ENCODE peak calls at places on chromosomes 3 and 15, in four cellular contexts. W is A673, J is foreskin fibroblast, P is cardiac muscle cell. M is an unnamed sample.
A peak's percentile ranks its signal among the peaks of the same experiment; 100 is the strongest.

GRCh38 chr3:127485396-127486170 is 105.0 kb downstream of the TPRA1 start:
- DNase-seq in P (no peak), J (no peak), W (no peak), M (no peak)

GRCh38 chr3:8561365-8561764 is 59.7 kb downstream of the LMCD1 start:
- DNase-seq in P (no peak), J (no peak), W (no peak), M (no peak)

GRCh38 chr3:119235151-119235550 is 5.5 kb downstream of the B4GALT4 start:
- DNase-seq in P (no peak), J (no peak), W (no peak), M (peak; percentile 55)

GRCh38 chr3:72413228-72413627 is 435.0 kb downstream of the SHQ1 start:
- DNase-seq in P (no peak), W (no peak), J (peak; percentile 46), M (no peak)

GRCh38 chr3:197082871-197083270 is 53.3 kb upstream of the MELTF start:
- DNase-seq in W (no peak), P (no peak), J (peak; percentile 9), M (no peak)

GRCh38 chr3:128984596-128984995 is 9.3 kb downstream of the CFAP92 start:
- DNase-seq in W (no peak), P (no peak), J (peak; percentile 26), M (peak; percentile 87)

GRCh38 chr15:73366766-73367623 is 1.8 kb downstream of the HCN4 start:
- DNase-seq in P (peak; percentile 68), J (no peak), W (no peak), M (no peak)

GRCh38 chr15:89783111-89783860 is 7.2 kb downstream of the MESP2 start:
- DNase-seq in W (no peak), P (peak; percentile 36), J (peak; percentile 85), M (no peak)

GRCh38 chr3:81816473-81817260 is 55.2 kb upstream of the GBE1 start:
- DNase-seq in J (peak; percentile 45), W (no peak), P (no peak), M (no peak)

GRCh38 chr3:24709921-24710320 is 215.3 kb upstream of the THRB start:
- DNase-seq in W (no peak), J (no peak), P (no peak), M (no peak)

GRCh38 chr3:165837058-165837525 is at the start of gene BCHE:
- DNase-seq in J (no peak), W (peak; percentile 82), P (peak; percentile 69), M (no peak)

GRCh38 chr15:35209838-35210237 is 124.7 kb upstream of the NANOGP8 start:
- DNase-seq in W (no peak), J (no peak), P (no peak), M (no peak)

GRCh38 chr15:38243278-38243677 is 9.4 kb upstream of the SPRED1 start:
- DNase-seq in W (no peak), J (no peak), P (no peak), M (no peak)

GRCh38 chr3:137582484-137582883 is 181.6 kb upstream of the SOX14 start:
- DNase-seq in J (no peak), W (no peak), P (no peak), M (no peak)

GRCh38 chr15:49137861-49138260 is 17.5 kb downstream of the COPS2 start:
- DNase-seq in P (no peak), J (no peak), W (no peak), M (no peak)

GRCh38 chr3:32453346-32453745 is 49.3 kb downstream of the CMTM6 start:
- DNase-seq in W (no peak), P (no peak), J (peak; percentile 64), M (no peak)

GRCh38 chr15:48352474-48353072 is 21.3 kb downstream of the DUT start:
- DNase-seq in P (peak; percentile 79), W (peak; percentile 83), J (peak; percentile 48), M (peak; percentile 63)

GRCh38 chr3:11096266-11097135 is 57.8 kb upstream of the HRH1 start:
- DNase-seq in P (peak; percentile 79), J (peak; percentile 89), W (peak; percentile 97), M (peak; percentile 89)

GRCh38 chr3:107760141-107760540 is 237.4 kb downstream of the BBX start:
- DNase-seq in W (no peak), P (no peak), J (no peak), M (no peak)

GRCh38 chr3:184333190-184333589 is 4.2 kb upstream of the FAM131A start:
- DNase-seq in P (no peak), W (no peak), J (no peak), M (no peak)

GRCh38 chr15:95265419-95265997 is 1034.1 kb downstream of the MCTP2 start:
- DNase-seq in W (no peak), P (no peak), J (no peak), M (no peak)

GRCh38 chr3:119293761-119294401 is at the start of gene ARHGAP31:
- DNase-seq in W (peak; percentile 83), P (peak; percentile 87), J (peak; percentile 64), M (peak; percentile 40)

GRCh38 chr3:53412953-53413352 is 65.6 kb upstream of the DCP1A start:
- DNase-seq in W (no peak), J (no peak), P (no peak), M (no peak)

GRCh38 chr3:194322701-194323174 is 28.4 kb downstream of the CPN2 start:
- DNase-seq in W (no peak), J (peak; percentile 51), P (no peak), M (peak; percentile 96)

GRCh38 chr3:22887664-22888291 is 315.3 kb upstream of the UBE2E2 start:
- DNase-seq in J (peak; percentile 2), P (peak; percentile 60), W (peak; percentile 3), M (peak; percentile 20)

GRCh38 chr3:4981160-4981687 is 2.0 kb downstream of the BHLHE40 start:
- DNase-seq in J (no peak), W (no peak), P (no peak), M (no peak)

GRCh38 chr15:48703544-48703943 is 58.0 kb upstream of the FBN1 start:
- DNase-seq in P (no peak), J (peak; percentile 79), W (no peak), M (peak; percentile 62)

GRCh38 chr15:90982135-90982534 is 12.2 kb downstream of the PRC1 start:
- DNase-seq in J (no peak), P (no peak), W (no peak), M (no peak)

GRCh38 chr3:72744330-72744729 is 103.9 kb downstream of the SHQ1 start:
- DNase-seq in W (no peak), J (no peak), P (no peak), M (no peak)

GRCh38 chr15:38750816-38751215 is 186.2 kb upstream of the RASGRP1 start:
- DNase-seq in J (no peak), W (peak; percentile 4), P (no peak), M (no peak)

GRCh38 chr3:24622696-24623225 is 128.1 kb upstream of the THRB start:
- DNase-seq in P (no peak), J (no peak), W (no peak), M (no peak)

DNA sequence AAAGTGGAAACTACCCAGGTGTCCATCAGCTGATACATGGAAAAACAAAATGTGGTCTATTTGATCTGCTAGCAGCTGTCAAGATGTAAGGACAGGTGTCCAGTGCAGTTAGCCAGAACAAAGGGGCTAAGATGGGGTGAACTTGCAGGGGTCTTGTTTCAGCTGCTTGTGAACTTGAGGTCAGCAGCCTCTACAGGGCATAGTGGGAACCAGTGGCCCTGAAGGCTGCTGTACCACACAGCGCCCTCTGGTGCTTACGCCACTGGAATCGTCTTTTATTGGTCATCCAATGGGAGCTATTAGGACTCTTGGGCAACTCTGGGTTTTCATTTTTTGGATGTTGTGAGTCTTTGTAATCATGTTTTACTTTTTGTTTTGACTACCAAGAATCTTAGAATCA is 62.2 kb upstream of the CTSH start:
- DNase-seq in J (no peak), W (peak; percentile 63), P (peak; percentile 82), M (no peak)
- TF ChIP-seq CTCF in J (peak; percentile 47), W (peak; percentile 76), P (peak; percentile 68), M (no peak)

GRCh38 chr3:171456765-171457164 is 3.4 kb downstream of the TNIK start:
- DNase-seq in W (no peak), J (no peak), P (no peak), M (no peak)

GRCh38 chr3:171455603-171456550 is 4.3 kb downstream of the TNIK start:
- DNase-seq in W (no peak), J (no peak), P (no peak), M (no peak)

GRCh38 chr3:171454026-171454425 is 6.2 kb downstream of the TNIK start:
- DNase-seq in W (no peak), J (no peak), P (no peak), M (no peak)

GRCh38 chr3:171451915-171452707 is 8.1 kb downstream of the TNIK start:
- DNase-seq in J (no peak), P (no peak), W (no peak), M (no peak)

GRCh38 chr3:171453175-171453868 is 6.9 kb downstream of the TNIK start:
- DNase-seq in W (peak; percentile 11), J (no peak), P (peak; percentile 67), M (no peak)
- TF ChIP-seq CTCF in W (peak; percentile 58), J (peak; percentile 26), P (peak; percentile 41), M (no peak)

GRCh38 chr3:37257581-37257980 is 83.2 kb upstream of the LRRFIP2 start:
- DNase-seq in J (no peak), W (no peak), P (no peak), M (no peak)

GRCh38 chr3:37255990-37256308 is 81.6 kb upstream of the LRRFIP2 start:
- DNase-seq in W (peak; percentile 84), P (no peak), J (peak; percentile 48), M (no peak)

GRCh38 chr3:37259291-37259690 is 84.9 kb upstream of the LRRFIP2 start:
- DNase-seq in W (no peak), J (no peak), P (no peak), M (no peak)

GRCh38 chr3:37254316-37254715 is 79.9 kb upstream of the LRRFIP2 start:
- DNase-seq in J (no peak), W (no peak), P (no peak), M (no peak)

DNA sequence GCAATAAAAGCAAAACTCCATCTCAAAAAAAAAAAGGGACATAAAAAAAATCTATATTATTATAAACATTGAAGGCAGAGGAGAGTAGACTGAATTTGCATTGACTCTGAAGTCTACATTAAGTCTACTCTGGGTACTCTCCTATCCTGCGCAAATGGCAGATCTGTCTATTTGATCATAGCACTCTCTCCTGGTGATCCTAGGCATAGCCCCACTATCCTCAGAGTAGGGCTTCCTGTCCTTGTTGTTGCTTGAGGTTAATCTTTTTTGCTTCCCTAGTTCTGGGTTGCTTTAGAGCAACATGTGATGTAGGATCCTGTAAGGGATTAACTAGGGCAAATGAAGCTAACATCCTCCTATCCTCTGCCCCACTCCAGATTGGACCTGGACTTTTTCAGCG is 82.1 kb upstream of the LRRFIP2 start:
- DNase-seq in J (no peak), W (peak; percentile 67), P (no peak), M (no peak)
- TF ChIP-seq CTCF in J (no peak), W (peak; percentile 56), P (peak; percentile 13), M (no peak)

GRCh38 chr3:122307987-122308386 is 17.1 kb upstream of the CSTA start:
- DNase-seq in P (no peak), J (no peak), W (no peak), M (no peak)

GRCh38 chr3:122306622-122306953 is 18.5 kb upstream of the CSTA start:
- DNase-seq in W (no peak), P (no peak), J (no peak), M (no peak)

GRCh38 chr3:122310361-122310760 is 14.7 kb upstream of the CSTA start:
- DNase-seq in J (no peak), W (no peak), P (no peak), M (peak; percentile 43)

GRCh38 chr3:122307288-122307687 is 17.8 kb upstream of the CSTA start:
- DNase-seq in J (no peak), W (no peak), P (no peak), M (no peak)

GRCh38 chr3:122305818-122306621 is 19.0 kb upstream of the CSTA start:
- DNase-seq in J (no peak), P (peak; percentile 64), W (peak; percentile 19), M (peak; percentile 48)
- TF ChIP-seq CTCF in J (no peak), P (peak; percentile 7), W (peak; percentile 37), M (peak; percentile 59)

GRCh38 chr3:135190658-135191057 is 395.6 kb downstream of the EPHB1 start:
- DNase-seq in W (no peak), J (no peak), P (no peak), M (no peak)
- TF ChIP-seq CTCF in W (no peak), J (no peak), P (no peak), M (no peak)

M was measured in RWPE1.